ENCODE peak calls at places on chromosomes 7 and 10, in nine cellular contexts. Q is HEK293T, A is NB4, E is thoracic aorta, D is globus pallidus, V is NCI-H187 treated with DMSO at 0.1 percent for 48 hours, C is tibial artery, O is GDM1, G is ovary. Z is an unnamed sample.

GRCh38 chr10:106175760-106176377 is 988.6 kb downstream of the SORCS1 start:
- DNase-seq in A (peak; percentile 23), G (no peak), O (no peak), V (no peak), C (no peak), D (peak; percentile 18), Q (peak; percentile 8), E (no peak), Z (peak; percentile 4)

GRCh38 chr7:97421307-97421905 is 303.9 kb downstream of the SDHAF3 start:
- DNase-seq in E (no peak), A (no peak), V (no peak), G (no peak), D (no peak), O (no peak), Q (no peak), C (no peak), Z (no peak)

GRCh38 chr7:43791-44540 is 148.4 kb upstream of the FAM20C start:
- DNase-seq in Q (no peak), E (no peak), D (no peak), V (no peak), C (no peak), A (no peak), G (peak; percentile 4), O (no peak), Z (no peak)

GRCh38 chr10:35195361-35196306 is 69.0 kb downstream of the CREM start:
- DNase-seq in D (peak; percentile 79), A (peak; percentile 75), C (peak; percentile 61), V (peak; percentile 12), Q (peak; percentile 35), O (peak; percentile 56), E (peak; percentile 50), G (peak; percentile 77), Z (peak; percentile 98)

GRCh38 chr7:35386082-35386815 is 132.3 kb upstream of the TBX20 start:
- DNase-seq in C (no peak), A (no peak), V (no peak), E (no peak), D (no peak), G (no peak), O (no peak), Q (no peak), Z (no peak)

GRCh38 chr7:434891-435486 is 84.7 kb downstream of the PDGFA start:
- DNase-seq in D (no peak), E (no peak), Q (no peak), C (no peak), V (no peak), O (no peak), A (no peak), G (no peak), Z (no peak)

GRCh38 chr10:109280837-109281236 is 642.5 kb downstream of the XPNPEP1 start:
- DNase-seq in O (no peak), Q (no peak), E (no peak), V (no peak), D (no peak), A (no peak), C (no peak), G (no peak), Z (no peak)

GRCh38 chr10:35910234-35910633 is 268.1 kb upstream of the FZD8 start:
- DNase-seq in D (no peak), O (no peak), C (no peak), A (no peak), Q (no peak), E (no peak), V (no peak), G (no peak), Z (peak; percentile 64)

Z was measured in stromal cell of bone marrow.